ENCODE peak calls at places on chromosomes 12 and 14, in five cellular contexts. One of them, this sample, is unnamed.

GRCh38 chr12:101908395-101908794 is 31.0 kb downstream of the DRAM1 start:
- ATAC-seq in natural killer cell: no peak
- ATAC-seq in right lobe of liver: no peak
- ATAC-seq in activated T-helper 17 cell treated with anti-CD3 and anti-CD28 coated beads, Interleukin-2, amount 50 U/mL, for 72 hours: no peak
- ATAC-seq in A549: no peak
- ATAC-seq in this sample: no peak

GRCh38 chr14:53979141-53979673 is 22.6 kb upstream of the BMP4 start:
- ATAC-seq in A549: no peak
- ATAC-seq in activated T-helper 17 cell treated with anti-CD3 and anti-CD28 coated beads, Interleukin-2, amount 50 U/mL, for 72 hours: no peak
- ATAC-seq in natural killer cell: no peak
- ATAC-seq in right lobe of liver: no peak
- ATAC-seq in this sample: no peak

GRCh38 chr14:52461721-52462120 is 90.6 kb downstream of the TXNDC16 start:
- ATAC-seq in right lobe of liver: no peak
- ATAC-seq in A549: no peak
- ATAC-seq in activated T-helper 17 cell treated with anti-CD3 and anti-CD28 coated beads, Interleukin-2, amount 50 U/mL, for 72 hours: no peak
- ATAC-seq in natural killer cell: no peak
- ATAC-seq in this sample: no peak

GRCh38 chr12:56119361-56119796 is 1.3 kb downstream of the ZC3H10 start:
- ATAC-seq in right lobe of liver: peak
- ATAC-seq in A549: peak
- ATAC-seq in activated T-helper 17 cell treated with anti-CD3 and anti-CD28 coated beads, Interleukin-2, amount 50 U/mL, for 72 hours: no peak
- ATAC-seq in natural killer cell: no peak
- ATAC-seq in this sample: peak

GRCh38 chr14:72847721-72848120 is 46.2 kb downstream of the DPF3 start:
- ATAC-seq in activated T-helper 17 cell treated with anti-CD3 and anti-CD28 coated beads, Interleukin-2, amount 50 U/mL, for 72 hours: no peak
- ATAC-seq in natural killer cell: no peak
- ATAC-seq in right lobe of liver: no peak
- ATAC-seq in A549: no peak
- ATAC-seq in this sample: no peak

GRCh38 chr12:107329569-107330324 is 236.4 kb upstream of the CRY1 start:
- ATAC-seq in right lobe of liver: no peak
- ATAC-seq in A549: no peak
- ATAC-seq in activated T-helper 17 cell treated with anti-CD3 and anti-CD28 coated beads, Interleukin-2, amount 50 U/mL, for 72 hours: peak
- ATAC-seq in natural killer cell: no peak
- ATAC-seq in this sample: peak

GRCh38 chr12:107200394-107200793 is 107.0 kb upstream of the CRY1 start:
- ATAC-seq in right lobe of liver: no peak
- ATAC-seq in activated T-helper 17 cell treated with anti-CD3 and anti-CD28 coated beads, Interleukin-2, amount 50 U/mL, for 72 hours: peak
- ATAC-seq in natural killer cell: no peak
- ATAC-seq in A549: peak
- ATAC-seq in this sample: peak

GRCh38 chr14:99361596-99362220 is 89.7 kb upstream of the BCL11B start:
- ATAC-seq in right lobe of liver: no peak
- ATAC-seq in A549: no peak
- ATAC-seq in activated T-helper 17 cell treated with anti-CD3 and anti-CD28 coated beads, Interleukin-2, amount 50 U/mL, for 72 hours: no peak
- ATAC-seq in natural killer cell: no peak
- ATAC-seq in this sample: no peak

GRCh38 chr12:9786726-9787339 is 26.1 kb upstream of the CD69 start:
- ATAC-seq in A549: no peak
- ATAC-seq in activated T-helper 17 cell treated with anti-CD3 and anti-CD28 coated beads, Interleukin-2, amount 50 U/mL, for 72 hours: no peak
- ATAC-seq in right lobe of liver: no peak
- ATAC-seq in natural killer cell: no peak
- ATAC-seq in this sample: no peak

GRCh38 chr14:96246535-96246839 is 9.5 kb upstream of the BDKRB1 start:
- ATAC-seq in right lobe of liver: no peak
- ATAC-seq in A549: peak
- ATAC-seq in natural killer cell: no peak
- ATAC-seq in activated T-helper 17 cell treated with anti-CD3 and anti-CD28 coated beads, Interleukin-2, amount 50 U/mL, for 72 hours: no peak
- ATAC-seq in this sample: peak

GRCh38 chr12:39620664-39621658 is 1.4 kb upstream of the ABCD2 start:
- ATAC-seq in natural killer cell: peak
- ATAC-seq in activated T-helper 17 cell treated with anti-CD3 and anti-CD28 coated beads, Interleukin-2, amount 50 U/mL, for 72 hours: peak
- ATAC-seq in A549: no peak
- ATAC-seq in right lobe of liver: no peak
- ATAC-seq in this sample: no peak

GRCh38 chr14:100856056-100856950 is 30.4 kb downstream of the MEG3 start:
- ATAC-seq in natural killer cell: no peak
- ATAC-seq in right lobe of liver: no peak
- ATAC-seq in activated T-helper 17 cell treated with anti-CD3 and anti-CD28 coated beads, Interleukin-2, amount 50 U/mL, for 72 hours: no peak
- ATAC-seq in A549: no peak
- ATAC-seq in this sample: no peak

GRCh38 chr14:104341532-104342434 is 203.4 kb downstream of the KIF26A start:
- ATAC-seq in right lobe of liver: peak
- ATAC-seq in activated T-helper 17 cell treated with anti-CD3 and anti-CD28 coated beads, Interleukin-2, amount 50 U/mL, for 72 hours: no peak
- ATAC-seq in natural killer cell: no peak
- ATAC-seq in A549: peak
- ATAC-seq in this sample: peak

This sample was measured in esophagus mucosa.